ENCODE peak calls at places on chromosomes 1 and 21, in six cellular contexts. One of them, this sample, is unnamed.

GRCh38 chr1:64242895-64243756 is 39.7 kb downstream of the UBE2U start:
- DNase-seq in adrenal gland: no peak
- DNase-seq in brain microvascular endothelial cell: peak; percentile 32
- DNase-seq in stimulated activated effector memory CD8-positive, alpha-beta T cell treated with anti-CD3 and anti-CD28 coated beads, Interleukin-12 subunit alpha, Interleukin-12 subunit beta, amount 100 ng/mL, for 72 hours: no peak
- DNase-seq in stimulated activated naive B cell treated with anti-CD40 and anti-IgM and Interleukin-4, amounts not matched to agents 10 μg/mL and 1 μg/mL and 100 μg/mL, for 72 hours: no peak
- DNase-seq in HFF-Myc: peak; percentile 33
- DNase-seq in this sample: no peak

GRCh38 chr1:179079113-179079761 is 2.6 kb upstream of the TOR3A start:
- DNase-seq in adrenal gland: peak; percentile 75
- DNase-seq in stimulated activated naive B cell treated with anti-CD40 and anti-IgM and Interleukin-4, amounts not matched to agents 10 μg/mL and 1 μg/mL and 100 μg/mL, for 72 hours: peak; percentile 46
- DNase-seq in stimulated activated effector memory CD8-positive, alpha-beta T cell treated with anti-CD3 and anti-CD28 coated beads, Interleukin-12 subunit alpha, Interleukin-12 subunit beta, amount 100 ng/mL, for 72 hours: peak; percentile 9
- DNase-seq in brain microvascular endothelial cell: peak; percentile 77
- DNase-seq in HFF-Myc: peak; percentile 40
- DNase-seq in this sample: peak; percentile 77

GRCh38 chr1:22611530-22611947 is 24.9 kb upstream of the C1QA start:
- DNase-seq in brain microvascular endothelial cell: peak; percentile 60
- DNase-seq in adrenal gland: peak; percentile 57
- DNase-seq in stimulated activated effector memory CD8-positive, alpha-beta T cell treated with anti-CD3 and anti-CD28 coated beads, Interleukin-12 subunit alpha, Interleukin-12 subunit beta, amount 100 ng/mL, for 72 hours: no peak
- DNase-seq in HFF-Myc: peak; percentile 19
- DNase-seq in stimulated activated naive B cell treated with anti-CD40 and anti-IgM and Interleukin-4, amounts not matched to agents 10 μg/mL and 1 μg/mL and 100 μg/mL, for 72 hours: no peak
- DNase-seq in this sample: no peak

GRCh38 chr1:181918893-181919728 is 142.4 kb downstream of the ZNF648 start:
- DNase-seq in brain microvascular endothelial cell: no peak
- DNase-seq in stimulated activated effector memory CD8-positive, alpha-beta T cell treated with anti-CD3 and anti-CD28 coated beads, Interleukin-12 subunit alpha, Interleukin-12 subunit beta, amount 100 ng/mL, for 72 hours: no peak
- DNase-seq in stimulated activated naive B cell treated with anti-CD40 and anti-IgM and Interleukin-4, amounts not matched to agents 10 μg/mL and 1 μg/mL and 100 μg/mL, for 72 hours: no peak
- DNase-seq in HFF-Myc: no peak
- DNase-seq in adrenal gland: no peak
- DNase-seq in this sample: no peak

GRCh38 chr1:115258302-115258866 is 79.7 kb downstream of the NGF start:
- DNase-seq in brain microvascular endothelial cell: peak; percentile 89
- DNase-seq in stimulated activated naive B cell treated with anti-CD40 and anti-IgM and Interleukin-4, amounts not matched to agents 10 μg/mL and 1 μg/mL and 100 μg/mL, for 72 hours: no peak
- DNase-seq in HFF-Myc: no peak
- DNase-seq in stimulated activated effector memory CD8-positive, alpha-beta T cell treated with anti-CD3 and anti-CD28 coated beads, Interleukin-12 subunit alpha, Interleukin-12 subunit beta, amount 100 ng/mL, for 72 hours: no peak
- DNase-seq in adrenal gland: no peak
- DNase-seq in this sample: no peak

GRCh38 chr1:8349961-8350360 is 32.0 kb downstream of the SLC45A1 start:
- DNase-seq in brain microvascular endothelial cell: no peak
- DNase-seq in HFF-Myc: no peak
- DNase-seq in adrenal gland: no peak
- DNase-seq in stimulated activated effector memory CD8-positive, alpha-beta T cell treated with anti-CD3 and anti-CD28 coated beads, Interleukin-12 subunit alpha, Interleukin-12 subunit beta, amount 100 ng/mL, for 72 hours: no peak
- DNase-seq in stimulated activated naive B cell treated with anti-CD40 and anti-IgM and Interleukin-4, amounts not matched to agents 10 μg/mL and 1 μg/mL and 100 μg/mL, for 72 hours: no peak
- DNase-seq in this sample: no peak

GRCh38 chr21:45421071-45421845 is 16.3 kb downstream of the COL18A1 start:
- DNase-seq in HFF-Myc: no peak
- DNase-seq in brain microvascular endothelial cell: no peak
- DNase-seq in stimulated activated effector memory CD8-positive, alpha-beta T cell treated with anti-CD3 and anti-CD28 coated beads, Interleukin-12 subunit alpha, Interleukin-12 subunit beta, amount 100 ng/mL, for 72 hours: no peak
- DNase-seq in adrenal gland: peak; percentile 70
- DNase-seq in stimulated activated naive B cell treated with anti-CD40 and anti-IgM and Interleukin-4, amounts not matched to agents 10 μg/mL and 1 μg/mL and 100 μg/mL, for 72 hours: no peak
- DNase-seq in this sample: no peak

GRCh38 chr1:55519276-55519675 is 304.1 kb upstream of the USP24 start:
- DNase-seq in brain microvascular endothelial cell: no peak
- DNase-seq in stimulated activated naive B cell treated with anti-CD40 and anti-IgM and Interleukin-4, amounts not matched to agents 10 μg/mL and 1 μg/mL and 100 μg/mL, for 72 hours: no peak
- DNase-seq in stimulated activated effector memory CD8-positive, alpha-beta T cell treated with anti-CD3 and anti-CD28 coated beads, Interleukin-12 subunit alpha, Interleukin-12 subunit beta, amount 100 ng/mL, for 72 hours: no peak
- DNase-seq in HFF-Myc: no peak
- DNase-seq in adrenal gland: no peak
- DNase-seq in this sample: no peak

GRCh38 chr1:2270260-2271100 is 42.4 kb downstream of the SKI start:
- DNase-seq in brain microvascular endothelial cell: no peak
- DNase-seq in adrenal gland: no peak
- DNase-seq in HFF-Myc: no peak
- DNase-seq in stimulated activated naive B cell treated with anti-CD40 and anti-IgM and Interleukin-4, amounts not matched to agents 10 μg/mL and 1 μg/mL and 100 μg/mL, for 72 hours: no peak
- DNase-seq in stimulated activated effector memory CD8-positive, alpha-beta T cell treated with anti-CD3 and anti-CD28 coated beads, Interleukin-12 subunit alpha, Interleukin-12 subunit beta, amount 100 ng/mL, for 72 hours: no peak
- DNase-seq in this sample: no peak

GRCh38 chr21:26683996-26684395 is 110.9 kb upstream of the CYYR1 start:
- DNase-seq in brain microvascular endothelial cell: no peak
- DNase-seq in HFF-Myc: no peak
- DNase-seq in adrenal gland: no peak
- DNase-seq in stimulated activated effector memory CD8-positive, alpha-beta T cell treated with anti-CD3 and anti-CD28 coated beads, Interleukin-12 subunit alpha, Interleukin-12 subunit beta, amount 100 ng/mL, for 72 hours: no peak
- DNase-seq in stimulated activated naive B cell treated with anti-CD40 and anti-IgM and Interleukin-4, amounts not matched to agents 10 μg/mL and 1 μg/mL and 100 μg/mL, for 72 hours: no peak
- DNase-seq in this sample: no peak

GRCh38 chr21:31893841-31894240 is 21.0 kb downstream of the HUNK start:
- DNase-seq in stimulated activated effector memory CD8-positive, alpha-beta T cell treated with anti-CD3 and anti-CD28 coated beads, Interleukin-12 subunit alpha, Interleukin-12 subunit beta, amount 100 ng/mL, for 72 hours: no peak
- DNase-seq in stimulated activated naive B cell treated with anti-CD40 and anti-IgM and Interleukin-4, amounts not matched to agents 10 μg/mL and 1 μg/mL and 100 μg/mL, for 72 hours: no peak
- DNase-seq in adrenal gland: no peak
- DNase-seq in HFF-Myc: no peak
- DNase-seq in brain microvascular endothelial cell: no peak
- DNase-seq in this sample: no peak

GRCh38 chr1:180530501-180530900 is 28.1 kb upstream of the ACBD6 start:
- DNase-seq in adrenal gland: no peak
- DNase-seq in stimulated activated effector memory CD8-positive, alpha-beta T cell treated with anti-CD3 and anti-CD28 coated beads, Interleukin-12 subunit alpha, Interleukin-12 subunit beta, amount 100 ng/mL, for 72 hours: no peak
- DNase-seq in HFF-Myc: no peak
- DNase-seq in brain microvascular endothelial cell: peak; percentile 80
- DNase-seq in stimulated activated naive B cell treated with anti-CD40 and anti-IgM and Interleukin-4, amounts not matched to agents 10 μg/mL and 1 μg/mL and 100 μg/mL, for 72 hours: no peak
- DNase-seq in this sample: no peak

GRCh38 chr1:18632711-18633427 is 2.2 kb downstream of the PAX7 start:
- DNase-seq in HFF-Myc: no peak
- DNase-seq in stimulated activated naive B cell treated with anti-CD40 and anti-IgM and Interleukin-4, amounts not matched to agents 10 μg/mL and 1 μg/mL and 100 μg/mL, for 72 hours: no peak
- DNase-seq in stimulated activated effector memory CD8-positive, alpha-beta T cell treated with anti-CD3 and anti-CD28 coated beads, Interleukin-12 subunit alpha, Interleukin-12 subunit beta, amount 100 ng/mL, for 72 hours: no peak
- DNase-seq in adrenal gland: no peak
- DNase-seq in brain microvascular endothelial cell: no peak
- DNase-seq in this sample: no peak

GRCh38 chr1:165287781-165288180 is 68.7 kb downstream of the LMX1A start:
- DNase-seq in brain microvascular endothelial cell: no peak
- DNase-seq in stimulated activated effector memory CD8-positive, alpha-beta T cell treated with anti-CD3 and anti-CD28 coated beads, Interleukin-12 subunit alpha, Interleukin-12 subunit beta, amount 100 ng/mL, for 72 hours: no peak
- DNase-seq in adrenal gland: no peak
- DNase-seq in stimulated activated naive B cell treated with anti-CD40 and anti-IgM and Interleukin-4, amounts not matched to agents 10 μg/mL and 1 μg/mL and 100 μg/mL, for 72 hours: no peak
- DNase-seq in HFF-Myc: no peak
- DNase-seq in this sample: no peak

GRCh38 chr1:53583021-53583902 is 124.1 kb downstream of the DMRTB1 start:
- DNase-seq in stimulated activated effector memory CD8-positive, alpha-beta T cell treated with anti-CD3 and anti-CD28 coated beads, Interleukin-12 subunit alpha, Interleukin-12 subunit beta, amount 100 ng/mL, for 72 hours: no peak
- DNase-seq in brain microvascular endothelial cell: no peak
- DNase-seq in adrenal gland: no peak
- DNase-seq in stimulated activated naive B cell treated with anti-CD40 and anti-IgM and Interleukin-4, amounts not matched to agents 10 μg/mL and 1 μg/mL and 100 μg/mL, for 72 hours: no peak
- DNase-seq in HFF-Myc: peak; percentile 39
- DNase-seq in this sample: no peak

GRCh38 chr1:232509570-232509969 is 120.4 kb downstream of the SIPA1L2 start:
- DNase-seq in stimulated activated naive B cell treated with anti-CD40 and anti-IgM and Interleukin-4, amounts not matched to agents 10 μg/mL and 1 μg/mL and 100 μg/mL, for 72 hours: no peak
- DNase-seq in adrenal gland: no peak
- DNase-seq in brain microvascular endothelial cell: no peak
- DNase-seq in HFF-Myc: no peak
- DNase-seq in stimulated activated effector memory CD8-positive, alpha-beta T cell treated with anti-CD3 and anti-CD28 coated beads, Interleukin-12 subunit alpha, Interleukin-12 subunit beta, amount 100 ng/mL, for 72 hours: no peak
- DNase-seq in this sample: no peak

GRCh38 chr1:7389201-7389785 is 381.8 kb upstream of the VAMP3 start:
- DNase-seq in stimulated activated naive B cell treated with anti-CD40 and anti-IgM and Interleukin-4, amounts not matched to agents 10 μg/mL and 1 μg/mL and 100 μg/mL, for 72 hours: no peak
- DNase-seq in HFF-Myc: no peak
- DNase-seq in brain microvascular endothelial cell: peak; percentile 7
- DNase-seq in adrenal gland: peak; percentile 20
- DNase-seq in stimulated activated effector memory CD8-positive, alpha-beta T cell treated with anti-CD3 and anti-CD28 coated beads, Interleukin-12 subunit alpha, Interleukin-12 subunit beta, amount 100 ng/mL, for 72 hours: no peak
- DNase-seq in this sample: no peak

GRCh38 chr1:164803366-164803765 is 244.4 kb downstream of the PBX1 start:
- DNase-seq in stimulated activated naive B cell treated with anti-CD40 and anti-IgM and Interleukin-4, amounts not matched to agents 10 μg/mL and 1 μg/mL and 100 μg/mL, for 72 hours: no peak
- DNase-seq in adrenal gland: no peak
- DNase-seq in stimulated activated effector memory CD8-positive, alpha-beta T cell treated with anti-CD3 and anti-CD28 coated beads, Interleukin-12 subunit alpha, Interleukin-12 subunit beta, amount 100 ng/mL, for 72 hours: no peak
- DNase-seq in HFF-Myc: no peak
- DNase-seq in brain microvascular endothelial cell: peak; percentile 94
- DNase-seq in this sample: no peak

GRCh38 chr1:208113036-208113435 is 131.1 kb downstream of the PLXNA2 start:
- DNase-seq in adrenal gland: no peak
- DNase-seq in HFF-Myc: no peak
- DNase-seq in stimulated activated naive B cell treated with anti-CD40 and anti-IgM and Interleukin-4, amounts not matched to agents 10 μg/mL and 1 μg/mL and 100 μg/mL, for 72 hours: no peak
- DNase-seq in brain microvascular endothelial cell: no peak
- DNase-seq in stimulated activated effector memory CD8-positive, alpha-beta T cell treated with anti-CD3 and anti-CD28 coated beads, Interleukin-12 subunit alpha, Interleukin-12 subunit beta, amount 100 ng/mL, for 72 hours: no peak
- DNase-seq in this sample: no peak

GRCh38 chr21:37266515-37267221 is 466 bp downstream of the VPS26C start:
- DNase-seq in stimulated activated naive B cell treated with anti-CD40 and anti-IgM and Interleukin-4, amounts not matched to agents 10 μg/mL and 1 μg/mL and 100 μg/mL, for 72 hours: no peak
- DNase-seq in adrenal gland: peak; percentile 54
- DNase-seq in HFF-Myc: no peak
- DNase-seq in stimulated activated effector memory CD8-positive, alpha-beta T cell treated with anti-CD3 and anti-CD28 coated beads, Interleukin-12 subunit alpha, Interleukin-12 subunit beta, amount 100 ng/mL, for 72 hours: peak; percentile 34
- DNase-seq in brain microvascular endothelial cell: peak; percentile 11
- DNase-seq in this sample: no peak

GRCh38 chr1:17347769-17348592 is 24.0 kb upstream of the PADI6 start:
- DNase-seq in HFF-Myc: peak; percentile 46
- DNase-seq in stimulated activated naive B cell treated with anti-CD40 and anti-IgM and Interleukin-4, amounts not matched to agents 10 μg/mL and 1 μg/mL and 100 μg/mL, for 72 hours: no peak
- DNase-seq in stimulated activated effector memory CD8-positive, alpha-beta T cell treated with anti-CD3 and anti-CD28 coated beads, Interleukin-12 subunit alpha, Interleukin-12 subunit beta, amount 100 ng/mL, for 72 hours: no peak
- DNase-seq in brain microvascular endothelial cell: peak; percentile 49
- DNase-seq in adrenal gland: no peak
- DNase-seq in this sample: no peak

GRCh38 chr1:30485072-30485471 is 238.3 kb downstream of the MATN1 start:
- DNase-seq in stimulated activated naive B cell treated with anti-CD40 and anti-IgM and Interleukin-4, amounts not matched to agents 10 μg/mL and 1 μg/mL and 100 μg/mL, for 72 hours: no peak
- DNase-seq in adrenal gland: no peak
- DNase-seq in brain microvascular endothelial cell: no peak
- DNase-seq in HFF-Myc: no peak
- DNase-seq in stimulated activated effector memory CD8-positive, alpha-beta T cell treated with anti-CD3 and anti-CD28 coated beads, Interleukin-12 subunit alpha, Interleukin-12 subunit beta, amount 100 ng/mL, for 72 hours: no peak
- DNase-seq in this sample: no peak

GRCh38 chr21:41953249-41953830 is 478 bp downstream of the C2CD2 start:
- DNase-seq in adrenal gland: no peak
- DNase-seq in HFF-Myc: no peak
- DNase-seq in stimulated activated effector memory CD8-positive, alpha-beta T cell treated with anti-CD3 and anti-CD28 coated beads, Interleukin-12 subunit alpha, Interleukin-12 subunit beta, amount 100 ng/mL, for 72 hours: no peak
- DNase-seq in brain microvascular endothelial cell: no peak
- DNase-seq in stimulated activated naive B cell treated with anti-CD40 and anti-IgM and Interleukin-4, amounts not matched to agents 10 μg/mL and 1 μg/mL and 100 μg/mL, for 72 hours: no peak
- DNase-seq in this sample: peak; percentile 59

GRCh38 chr1:44030606-44031050 is 634 bp downstream of the SLC6A9 start:
- DNase-seq in brain microvascular endothelial cell: peak; percentile 24
- DNase-seq in adrenal gland: no peak
- DNase-seq in stimulated activated naive B cell treated with anti-CD40 and anti-IgM and Interleukin-4, amounts not matched to agents 10 μg/mL and 1 μg/mL and 100 μg/mL, for 72 hours: peak; percentile 40
- DNase-seq in stimulated activated effector memory CD8-positive, alpha-beta T cell treated with anti-CD3 and anti-CD28 coated beads, Interleukin-12 subunit alpha, Interleukin-12 subunit beta, amount 100 ng/mL, for 72 hours: no peak
- DNase-seq in HFF-Myc: no peak
- DNase-seq in this sample: peak; percentile 38

GRCh38 chr1:10796029-10796944 is at the start of gene CASZ1:
- DNase-seq in adrenal gland: peak; percentile 81
- DNase-seq in brain microvascular endothelial cell: peak; percentile 71
- DNase-seq in HFF-Myc: peak; percentile 51
- DNase-seq in stimulated activated naive B cell treated with anti-CD40 and anti-IgM and Interleukin-4, amounts not matched to agents 10 μg/mL and 1 μg/mL and 100 μg/mL, for 72 hours: no peak
- DNase-seq in stimulated activated effector memory CD8-positive, alpha-beta T cell treated with anti-CD3 and anti-CD28 coated beads, Interleukin-12 subunit alpha, Interleukin-12 subunit beta, amount 100 ng/mL, for 72 hours: no peak
- DNase-seq in this sample: no peak

GRCh38 chr1:219773775-219774174 is 154.6 kb downstream of the SLC30A10 start:
- DNase-seq in HFF-Myc: no peak
- DNase-seq in adrenal gland: no peak
- DNase-seq in stimulated activated naive B cell treated with anti-CD40 and anti-IgM and Interleukin-4, amounts not matched to agents 10 μg/mL and 1 μg/mL and 100 μg/mL, for 72 hours: no peak
- DNase-seq in stimulated activated effector memory CD8-positive, alpha-beta T cell treated with anti-CD3 and anti-CD28 coated beads, Interleukin-12 subunit alpha, Interleukin-12 subunit beta, amount 100 ng/mL, for 72 hours: no peak
- DNase-seq in brain microvascular endothelial cell: no peak
- DNase-seq in this sample: no peak

GRCh38 chr1:207798847-207799246 is 47.0 kb downstream of the CD46 start:
- DNase-seq in HFF-Myc: no peak
- DNase-seq in stimulated activated naive B cell treated with anti-CD40 and anti-IgM and Interleukin-4, amounts not matched to agents 10 μg/mL and 1 μg/mL and 100 μg/mL, for 72 hours: no peak
- DNase-seq in stimulated activated effector memory CD8-positive, alpha-beta T cell treated with anti-CD3 and anti-CD28 coated beads, Interleukin-12 subunit alpha, Interleukin-12 subunit beta, amount 100 ng/mL, for 72 hours: no peak
- DNase-seq in adrenal gland: no peak
- DNase-seq in brain microvascular endothelial cell: peak; percentile 58
- DNase-seq in this sample: no peak

GRCh38 chr1:248740876-248741275 is 14.7 kb downstream of the LYPD8 start:
- DNase-seq in HFF-Myc: no peak
- DNase-seq in adrenal gland: no peak
- DNase-seq in stimulated activated effector memory CD8-positive, alpha-beta T cell treated with anti-CD3 and anti-CD28 coated beads, Interleukin-12 subunit alpha, Interleukin-12 subunit beta, amount 100 ng/mL, for 72 hours: no peak
- DNase-seq in brain microvascular endothelial cell: no peak
- DNase-seq in stimulated activated naive B cell treated with anti-CD40 and anti-IgM and Interleukin-4, amounts not matched to agents 10 μg/mL and 1 μg/mL and 100 μg/mL, for 72 hours: no peak
- DNase-seq in this sample: no peak